ENCODE peak calls at places on chromosomes 13 and 19, in seven cellular contexts. W is GM12878; T is CD4-positive, alpha-beta memory T cell; I is neural progenitor cell; N is suprapubic skin; A is tibial nerve; X is heart left ventricle. Y is an unnamed sample. For H3K9me3 and H3K36me3, the result is how much of the 10 kb centered on the place peaks cover.

GRCh38 chr13:56314755-56315154 is 826.0 kb upstream of the PRR20A start:
- DNase-seq in N (no peak), X (no peak), W (no peak), A (no peak), I (no peak), T (no peak), Y (no peak)

GRCh38 chr13:111663505-111663904 is 343.1 kb downstream of the TEX29 start:
- DNase-seq in N (peak), A (no peak), I (no peak), X (peak), W (no peak), T (no peak), Y (no peak)

GRCh38 chr19:5078179-5078578 is 109.3 kb downstream of the KDM4B start:
- DNase-seq in T (peak), I (no peak), N (no peak), X (no peak), W (no peak), A (no peak), Y (no peak)

GRCh38 chr13:42275098-42275471 is 3.1 kb downstream of the AKAP11 start:
- DNase-seq in I (no peak), X (no peak), N (no peak), T (no peak), W (peak), A (no peak), Y (no peak)

GRCh38 chr19:33241091-33241529 is 15.5 kb upstream of the SLC7A10 start:
- DNase-seq in T (no peak), A (no peak), W (no peak), I (no peak), X (no peak), N (no peak), Y (no peak)

GRCh38 chr13:96671073-96671472 is 323.2 kb downstream of the OXGR1 start:
- DNase-seq in W (no peak), N (no peak), I (no peak), A (no peak), X (no peak), T (no peak), Y (no peak)

GRCh38 chr13:96779691-96780090 is 214.6 kb downstream of the OXGR1 start:
- DNase-seq in X (no peak), T (no peak), I (no peak), W (no peak), A (no peak), N (no peak), Y (peak)

GRCh38 chr13:73273276-73273675 is 214.5 kb downstream of the KLF5 start:
- DNase-seq in N (no peak), I (no peak), W (no peak), T (no peak), A (no peak), X (no peak), Y (no peak)

GRCh38 chr19:42250666-42251531 is 4.0 kb downstream of the ERF start:
- DNase-seq in N (no peak), A (no peak), X (no peak), W (no peak), I (no peak), T (no peak), Y (no peak)

GRCh38 chr13:44860427-44860826 is 128.8 kb downstream of the NUFIP1 start:
- DNase-seq in W (no peak), T (no peak), A (no peak), I (no peak), X (no peak), N (no peak), Y (no peak)

GRCh38 chr13:33764716-33765115 is 53.2 kb upstream of the RFC3 start:
- DNase-seq in X (no peak), A (no peak), N (no peak), T (no peak), I (no peak), W (no peak), Y (no peak)

GRCh38 chr13:112062047-112062618 is 4.8 kb upstream of the SOX1 start:
- DNase-seq in T (no peak), I (peak), N (no peak), A (no peak), W (no peak), X (no peak), Y (no peak)

DNA sequence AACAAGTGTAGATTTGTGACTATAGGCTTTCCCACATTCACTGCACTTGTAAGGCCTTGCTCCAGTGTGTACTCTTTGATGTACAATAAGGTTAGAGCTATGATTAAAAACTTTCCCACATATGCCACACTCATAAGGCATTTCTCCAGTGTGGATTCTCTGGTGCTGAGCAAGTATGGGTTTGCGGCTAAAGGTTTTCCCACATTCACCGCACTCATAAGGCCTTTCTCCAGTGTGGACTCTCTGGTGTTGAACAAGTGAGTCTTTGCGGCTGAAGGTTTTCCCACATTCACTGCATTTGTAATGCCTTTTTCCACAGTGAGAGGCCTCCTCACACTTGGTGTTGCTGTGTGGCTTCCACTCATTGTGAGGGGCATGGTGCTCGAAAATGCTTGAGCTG is 3.7 kb downstream of the ZNF772 start:
- DNase-seq in N (no peak), A (no peak), X (no peak), T (no peak), I (no peak), W (no peak), Y (no peak)
- H3K9me3 ChIP-seq in N (half or more), A (half or more), X (half or more), T (half or more), I (half or more), W (half or more), Y (half or more)

DNA sequence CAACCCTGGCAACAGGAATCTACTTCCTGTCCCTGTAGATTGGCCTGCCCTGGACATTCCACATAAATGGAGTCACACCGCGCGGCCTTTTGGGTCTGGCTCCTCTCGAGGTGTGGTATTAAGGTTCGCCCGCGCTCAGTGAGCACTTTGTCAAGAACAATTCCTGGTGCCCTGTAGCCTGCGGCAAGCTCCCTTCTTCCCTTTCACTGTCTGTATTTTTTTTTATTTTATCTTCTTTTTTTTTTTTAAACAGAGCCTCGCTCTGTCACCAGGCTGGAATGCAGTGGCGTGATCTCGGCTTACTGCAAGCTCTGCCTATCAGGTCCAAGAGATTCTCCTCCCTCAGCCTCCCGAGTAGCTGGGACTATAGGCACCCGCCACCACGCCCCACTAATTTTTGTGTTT is 28.3 kb downstream of the PEX11G start:
- DNase-seq in A (no peak), I (no peak), N (no peak), X (no peak), T (no peak), W (no peak), Y (peak)
- H3K36me3 ChIP-seq in A (under half), I (under half), N (half or more), X (under half), T (half or more), W (under half), Y (half or more)

GRCh38 chr19:21915411-21915810 is 79.4 kb upstream of the ZNF43 start:
- DNase-seq in I (no peak), A (no peak), T (no peak), W (no peak), N (no peak), X (no peak), Y (no peak)
- H3K9me3 ChIP-seq in I (under half), A (under half), T (under half), W (under half), N (under half), X (under half), Y (under half)

DNA sequence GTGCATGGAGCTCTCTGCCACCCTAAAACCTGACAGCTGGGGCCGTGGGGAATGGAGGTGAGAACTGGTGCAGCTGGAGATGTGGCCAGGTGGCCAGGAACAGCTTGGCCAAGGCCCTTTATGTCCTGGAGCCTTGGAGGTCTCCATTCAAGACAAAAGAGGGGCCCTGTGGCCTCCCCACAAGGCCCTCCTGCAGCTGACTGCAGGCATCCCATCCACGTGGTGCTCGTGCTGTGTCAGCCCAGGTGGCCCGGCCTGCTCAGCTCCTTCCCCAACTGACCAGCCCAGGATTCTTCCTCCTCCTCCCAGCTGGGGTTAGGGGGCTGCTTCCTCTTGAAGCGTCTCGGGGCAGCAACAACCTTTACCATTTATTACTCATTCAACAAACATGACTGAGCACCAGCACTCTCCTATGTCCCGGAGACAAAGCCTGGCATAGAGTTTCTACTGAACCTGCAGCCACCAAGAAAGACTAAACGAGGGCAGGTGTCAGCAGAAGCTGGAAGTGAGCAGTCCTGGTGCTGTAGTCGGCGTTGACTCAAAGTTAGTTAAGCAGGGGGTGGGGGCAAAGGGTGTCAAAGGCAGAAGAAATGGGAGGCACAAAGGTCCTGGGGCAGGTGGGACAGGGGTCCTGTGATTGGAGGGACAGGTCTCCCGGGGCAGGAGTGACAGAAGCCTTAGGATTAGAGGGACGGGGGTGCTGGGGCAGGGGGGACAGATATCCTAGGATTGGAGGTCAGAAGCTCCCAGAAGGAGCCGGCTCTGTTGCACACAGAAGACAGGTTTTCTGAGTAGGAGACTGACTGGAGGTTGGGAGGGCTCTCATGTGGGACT is 23.3 kb upstream of the C13orf46 start:
- DNase-seq in N (peak), X (no peak), W (no peak), T (no peak), I (no peak), A (no peak), Y (no peak)
- H3K36me3 ChIP-seq in N (under half), X (under half), W (under half), T (half or more), I (under half), A (under half), Y (under half)

GRCh38 chr19:35383536-35383935 is 12.7 kb downstream of the GPR42 start:
- DNase-seq in X (no peak), I (no peak), N (peak), A (no peak), T (no peak), W (no peak), Y (no peak)
- H3K9me3 ChIP-seq in X (under half), I (under half), N (under half), A (under half), T (under half), W (under half), Y (under half)

GRCh38 chr19:45271098-45271497 is 20.0 kb downstream of the MARK4 start:
- DNase-seq in N (no peak), X (no peak), A (no peak), I (no peak), T (no peak), W (no peak), Y (no peak)
- H3K36me3 ChIP-seq in N (half or more), X (under half), A (under half), I (under half), T (under half), W (under half), Y (half or more)

DNA sequence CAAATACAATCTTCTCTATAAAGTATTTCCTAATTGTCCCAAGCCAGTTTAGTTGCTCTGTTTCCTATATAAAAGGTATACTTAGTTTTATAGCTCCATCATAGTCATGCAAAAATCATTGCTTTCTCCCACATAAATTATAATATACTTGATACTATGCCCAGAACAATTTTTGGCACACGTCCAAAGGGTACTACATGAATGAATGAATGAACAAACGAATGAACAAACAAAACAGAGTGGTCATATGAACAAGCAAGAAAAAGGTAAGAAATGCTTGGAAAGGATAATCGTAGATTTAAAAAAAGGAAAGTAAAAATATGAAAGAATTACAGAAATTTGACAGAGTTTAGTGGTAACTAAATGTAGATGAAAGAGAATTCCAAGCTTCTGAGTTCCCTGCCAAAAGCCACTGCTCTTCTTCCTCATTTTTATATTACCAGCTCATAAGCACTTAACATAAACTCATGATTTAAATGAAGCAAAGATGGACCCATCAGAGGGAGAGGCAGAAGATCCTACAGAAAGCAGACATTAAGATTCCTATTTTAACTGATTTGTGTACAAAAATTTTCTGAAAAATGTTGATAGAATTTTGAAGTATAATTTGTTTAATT is 123.2 kb downstream of the ENOX1 start:
- DNase-seq in N (no peak), T (no peak), A (no peak), X (no peak), W (no peak), I (no peak), Y (peak)
- H3K9me3 ChIP-seq in N (under half), T (under half), A (under half), X (under half), W (under half), I (under half), Y (under half)

DNA sequence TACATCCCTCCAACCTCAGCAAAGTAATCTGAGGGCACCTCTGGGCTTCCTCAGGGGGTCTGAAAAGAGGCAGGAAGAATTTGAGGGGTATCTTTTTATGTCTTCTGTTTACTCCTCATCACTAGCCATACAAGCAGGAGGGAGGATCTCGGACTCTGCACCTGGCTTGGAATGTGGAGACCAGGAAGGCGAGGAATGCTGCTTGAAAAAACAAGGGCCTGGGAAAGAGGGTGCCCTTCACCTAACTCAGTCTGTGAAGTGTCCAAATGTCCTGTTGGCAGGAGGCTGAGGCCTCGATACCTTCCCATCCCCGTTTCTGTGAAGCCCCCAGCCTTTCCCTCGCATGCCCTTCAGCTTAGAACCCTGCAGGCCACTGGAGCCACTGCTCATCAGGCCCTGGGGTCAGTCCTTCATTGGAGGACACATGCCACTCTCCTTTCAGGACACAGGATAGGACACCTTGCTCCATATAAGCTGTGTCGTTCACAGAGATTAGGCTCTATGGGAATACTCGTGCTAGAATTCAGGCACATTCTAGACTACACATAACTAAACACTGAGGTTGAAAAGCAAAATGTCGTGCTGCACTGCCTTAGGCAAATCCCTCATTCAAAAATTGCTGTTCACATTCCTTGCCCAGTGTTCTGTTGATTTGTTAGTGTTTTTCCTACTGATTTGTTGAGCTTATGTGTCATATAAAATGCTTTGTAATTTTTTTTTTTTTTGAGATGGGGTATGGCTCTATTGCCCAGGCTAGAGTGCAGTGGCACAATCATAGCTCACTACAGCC is 49.7 kb downstream of the ESD start:
- DNase-seq in T (no peak), A (no peak), N (no peak), X (no peak), I (no peak), W (no peak), Y (no peak)
- H3K36me3 ChIP-seq in T (under half), A (under half), N (half or more), X (under half), I (under half), W (under half), Y (under half)

GRCh38 chr19:23758187-23759074 is at the start of gene ZNF681:
- DNase-seq in T (peak), N (peak), W (peak), A (peak), I (peak), X (peak), Y (peak)

GRCh38 chr19:23762884-23763711 is 4.4 kb upstream of the ZNF681 start:
- DNase-seq in X (peak), N (peak), W (peak), I (peak), A (peak), T (peak), Y (no peak)

GRCh38 chr19:23764781-23765180 is 6.1 kb upstream of the ZNF681 start:
- DNase-seq in T (no peak), N (no peak), W (no peak), A (no peak), I (no peak), X (no peak), Y (no peak)

GRCh38 chr19:23766951-23767350 is 8.3 kb upstream of the ZNF681 start:
- DNase-seq in N (peak), W (no peak), T (no peak), X (no peak), A (no peak), I (no peak), Y (no peak)

DNA sequence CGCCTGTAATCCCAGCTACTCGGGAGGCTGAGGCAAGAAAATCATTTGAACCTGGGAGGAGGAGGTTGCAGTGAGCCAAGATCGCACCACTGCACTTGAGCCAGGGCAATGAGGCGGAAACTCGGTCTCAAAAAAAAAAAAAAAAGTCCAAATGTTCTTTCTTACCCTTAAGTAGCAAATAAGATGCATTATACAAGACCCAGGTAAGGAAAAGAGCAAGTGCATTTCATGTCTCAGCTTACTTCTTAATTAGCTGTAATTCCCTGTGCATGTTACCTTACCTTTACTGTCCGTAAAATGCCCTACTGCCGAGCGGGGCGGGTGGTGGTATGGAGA is 3.8 kb upstream of the ZNF681 start:
- DNase-seq in T (no peak), X (no peak), W (no peak), N (no peak), I (no peak), A (no peak), Y (no peak)
- H3K9me3 ChIP-seq in T (under half), X (under half), W (under half), N (under half), I (under half), A (under half), Y (under half)

DNA sequence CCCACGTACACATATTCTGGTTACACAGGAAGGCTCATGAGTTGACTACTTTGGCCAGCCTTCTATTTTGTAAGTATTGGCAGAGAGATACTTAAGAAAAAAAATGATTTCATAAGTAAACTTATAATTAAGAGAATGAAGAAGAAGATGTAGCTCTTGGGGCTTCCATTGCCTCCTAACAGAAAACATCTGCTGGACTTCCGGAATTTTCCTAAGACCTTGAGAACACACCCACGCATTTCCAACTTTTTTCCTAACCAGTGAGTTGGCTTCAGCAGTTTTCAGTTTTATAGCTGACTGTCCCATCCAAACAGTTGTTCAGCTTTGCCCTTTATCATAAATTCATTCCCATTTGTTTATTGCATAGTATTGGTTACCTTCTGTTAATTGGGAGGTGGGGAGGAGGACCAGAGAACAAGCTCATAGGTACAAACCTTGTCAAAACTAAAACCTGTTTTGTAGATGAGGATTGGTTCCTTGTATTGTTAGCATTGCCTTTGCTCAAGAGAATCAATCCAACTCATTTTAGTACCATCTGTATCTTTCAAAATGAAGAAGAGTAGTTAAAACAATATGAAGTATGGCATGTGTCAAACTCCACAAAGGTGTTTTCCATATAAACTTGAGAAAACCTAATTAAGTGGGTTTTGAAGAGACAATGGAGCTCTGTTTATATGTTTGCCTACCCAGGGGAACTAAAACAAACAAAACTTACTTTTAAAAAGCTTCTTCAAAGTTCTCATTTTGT is 93.9 kb downstream of the COL4A2 start:
- DNase-seq in W (no peak), T (no peak), X (no peak), I (no peak), A (no peak), N (no peak), Y (no peak)
- H3K36me3 ChIP-seq in W (under half), T (under half), X (under half), I (under half), A (under half), N (under half), Y (under half)

Y was measured in MG63.